ENCODE peak calls at places on chromosomes 6 and 20, in ten cellular contexts. A, T, L, Z, F, E, W, Q, B and G are unnamed samples.

GRCh38 chr20:17442588-17442987 is 88.6 kb downstream of the BFSP1 start:
- DNase-seq in E (no peak), B (no peak), A (no peak), L (no peak), W (no peak), Q (no peak), F (no peak), T (no peak), Z (no peak), G (no peak)

GRCh38 chr20:2237059-2237458 is 58.7 kb upstream of the TGM3 start:
- DNase-seq in L (peak), T (peak), F (peak), W (no peak), Z (peak), A (no peak), E (no peak), B (peak), Q (peak), G (no peak)

GRCh38 chr6:57262491-57262890 is 40.4 kb upstream of the RAB23 start:
- DNase-seq in Z (no peak), B (no peak), T (no peak), L (peak), Q (no peak), F (peak), W (no peak), E (no peak), A (no peak), G (no peak)

GRCh38 chr20:46568570-46569129 is 18.2 kb upstream of the OCSTAMP start:
- DNase-seq in T (no peak), Q (no peak), W (no peak), B (peak), Z (no peak), F (peak), E (no peak), L (peak), A (no peak), G (no peak)

GRCh38 chr6:168004023-168004422 is 6.6 kb downstream of the KIF25 start:
- DNase-seq in E (no peak), Q (no peak), W (no peak), L (no peak), F (no peak), A (no peak), Z (no peak), T (no peak), B (no peak), G (no peak)

GRCh38 chr6:109491207-109491938 is 8.4 kb upstream of the ZBTB24 start:
- DNase-seq in A (no peak), T (no peak), F (no peak), W (peak), Z (no peak), E (peak), Q (peak), B (no peak), L (no peak), G (no peak)

GRCh38 chr20:11544029-11544678 is 373.5 kb upstream of the BTBD3 start:
- DNase-seq in A (peak), B (peak), W (peak), Z (peak), Q (peak), L (peak), T (peak), F (no peak), E (peak), G (no peak)

GRCh38 chr20:4951299-4951698 is 50.0 kb downstream of the SLC23A2 start:
- DNase-seq in E (no peak), W (no peak), B (no peak), T (peak), A (no peak), Q (peak), F (no peak), L (peak), Z (no peak), G (no peak)

GRCh38 chr20:31410011-31410410 is 4.0 kb upstream of the DEFB121 start:
- DNase-seq in F (no peak), E (no peak), W (no peak), B (no peak), L (no peak), Z (no peak), A (no peak), T (no peak), Q (no peak), G (no peak)

GRCh38 chr6:13488015-13488895 is 855 bp upstream of the GFOD1 start:
- DNase-seq in A (no peak), E (peak), Z (no peak), L (peak), F (peak), B (peak), W (peak), Q (no peak), T (no peak), G (no peak)

GRCh38 chr6:157823001-157823522 is at the start of gene SNX9:
- DNase-seq in F (peak), B (peak), L (peak), E (peak), T (no peak), Q (no peak), W (peak), A (peak), Z (no peak), G (peak)

GRCh38 chr20:18058661-18059467 is 1.1 kb upstream of the OVOL2 start:
- DNase-seq in F (peak), L (no peak), T (no peak), E (no peak), A (peak), W (peak), B (peak), Q (peak), Z (no peak), G (no peak)

GRCh38 chr20:21127201-21127981 is 1.5 kb downstream of the KIZ start:
- DNase-seq in B (no peak), T (no peak), W (no peak), Q (no peak), A (no peak), F (no peak), L (no peak), E (no peak), Z (no peak), G (no peak)

GRCh38 chr20:21124190-21124589 is 1.7 kb upstream of the KIZ start:
- DNase-seq in W (no peak), B (no peak), Q (no peak), Z (no peak), E (no peak), A (no peak), L (no peak), F (no peak), T (no peak), G (no peak)

GRCh38 chr20:21129861-21130260 is 4.0 kb downstream of the KIZ start:
- DNase-seq in A (no peak), F (no peak), W (no peak), L (no peak), E (no peak), Z (no peak), B (no peak), T (no peak), Q (no peak), G (no peak)

GRCh38 chr20:21125849-21126840 is at the start of gene KIZ:
- DNase-seq in Q (peak), T (peak), F (peak), B (peak), A (peak), W (peak), L (peak), E (peak), Z (peak), G (peak)

DNA sequence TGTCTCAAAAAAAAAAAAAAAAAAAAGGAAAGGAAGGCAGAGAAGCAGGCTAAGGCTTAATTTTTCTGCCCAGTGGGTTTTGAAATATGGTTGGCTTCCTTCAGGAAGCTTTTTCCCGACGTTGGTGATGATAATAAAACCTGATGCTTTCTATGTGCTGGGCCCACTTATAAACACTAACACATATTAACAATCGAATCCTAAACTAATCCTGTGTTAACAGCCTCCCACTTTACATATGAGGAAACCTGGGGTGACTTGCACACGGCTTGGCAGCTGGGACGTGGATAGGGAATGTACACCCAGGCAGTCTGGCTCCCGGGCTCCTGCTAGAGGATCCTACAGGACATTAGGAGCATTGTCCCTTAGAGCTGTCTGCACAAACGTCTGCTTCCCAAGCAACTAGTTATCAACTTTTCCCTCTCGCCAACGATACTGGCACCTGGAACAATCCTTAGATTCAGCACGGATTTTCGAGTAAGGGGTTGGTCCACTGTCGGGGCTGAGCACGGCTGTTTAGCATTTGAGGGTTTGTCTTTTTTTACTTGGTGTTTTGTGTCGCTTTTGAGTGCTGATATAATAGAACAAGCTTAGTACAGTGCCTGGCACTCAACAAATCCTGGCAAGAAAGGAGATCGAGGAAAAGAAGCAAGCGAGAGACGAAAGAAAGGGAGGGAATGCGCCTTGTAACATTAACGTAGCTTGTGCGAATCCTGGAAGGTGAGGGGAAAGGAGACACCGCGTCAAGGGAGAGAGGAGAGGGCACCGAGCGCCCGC is 622 bp upstream of the KIZ start:
- DNase-seq in Q (peak), T (no peak), L (peak), Z (no peak), E (no peak), B (peak), A (peak), F (peak), W (no peak), G (no peak)
- TF ChIP-seq CTCF in Q (peak), T (no peak), L (peak), Z (peak), E (no peak), B (no peak), A (no peak), F (no peak), W (no peak), G (no peak)

GRCh38 chr6:33313105-33313708 is 671 bp downstream of the TAPBP start:
- DNase-seq in L (peak), W (peak), F (peak), T (no peak), B (no peak), Q (no peak), A (no peak), Z (no peak), E (peak), G (peak)
- TF ChIP-seq CTCF in L (no peak), W (no peak), F (no peak), T (no peak), B (no peak), Q (no peak), A (no peak), Z (no peak), E (no peak), G (no peak)

GRCh38 chr6:70310063-70310694 is 7.3 kb upstream of the COL9A1 start:
- DNase-seq in A (no peak), L (peak), Q (peak), B (peak), T (peak), E (peak), Z (no peak), W (peak), F (no peak), G (no peak)
- TF ChIP-seq CTCF in A (peak), L (peak), Q (peak), B (peak), T (peak), E (peak), Z (peak), W (peak), F (peak), G (peak)

GRCh38 chr20:40728470-40728869 is 39.4 kb upstream of the MAFB start:
- DNase-seq in Z (no peak), Q (no peak), E (no peak), B (no peak), F (no peak), L (no peak), A (no peak), W (no peak), T (no peak), G (no peak)
- TF ChIP-seq CTCF in Z (peak), Q (peak), E (peak), B (no peak), F (no peak), L (no peak), A (peak), W (no peak), T (peak), G (no peak)

GRCh38 chr6:42093582-42094329 is 43.4 kb downstream of the TAF8 start:
- DNase-seq in Z (no peak), F (peak), L (no peak), E (no peak), T (no peak), A (no peak), Q (peak), B (no peak), W (no peak), G (no peak)

GRCh38 chr6:42095066-42095465 is 44.7 kb downstream of the TAF8 start:
- DNase-seq in W (no peak), L (no peak), T (no peak), Q (peak), A (no peak), Z (no peak), F (no peak), E (no peak), B (no peak), G (no peak)

GRCh38 chr6:42099340-42100028 is 42.9 kb downstream of the C6orf132 start:
- DNase-seq in A (no peak), L (peak), Z (no peak), B (peak), T (peak), F (peak), W (no peak), Q (peak), E (no peak), G (no peak)

GRCh38 chr6:42091718-42092023 is 41.3 kb downstream of the TAF8 start:
- DNase-seq in W (no peak), L (no peak), Q (peak), A (no peak), B (no peak), E (no peak), Z (no peak), T (no peak), F (no peak), G (no peak)

DNA sequence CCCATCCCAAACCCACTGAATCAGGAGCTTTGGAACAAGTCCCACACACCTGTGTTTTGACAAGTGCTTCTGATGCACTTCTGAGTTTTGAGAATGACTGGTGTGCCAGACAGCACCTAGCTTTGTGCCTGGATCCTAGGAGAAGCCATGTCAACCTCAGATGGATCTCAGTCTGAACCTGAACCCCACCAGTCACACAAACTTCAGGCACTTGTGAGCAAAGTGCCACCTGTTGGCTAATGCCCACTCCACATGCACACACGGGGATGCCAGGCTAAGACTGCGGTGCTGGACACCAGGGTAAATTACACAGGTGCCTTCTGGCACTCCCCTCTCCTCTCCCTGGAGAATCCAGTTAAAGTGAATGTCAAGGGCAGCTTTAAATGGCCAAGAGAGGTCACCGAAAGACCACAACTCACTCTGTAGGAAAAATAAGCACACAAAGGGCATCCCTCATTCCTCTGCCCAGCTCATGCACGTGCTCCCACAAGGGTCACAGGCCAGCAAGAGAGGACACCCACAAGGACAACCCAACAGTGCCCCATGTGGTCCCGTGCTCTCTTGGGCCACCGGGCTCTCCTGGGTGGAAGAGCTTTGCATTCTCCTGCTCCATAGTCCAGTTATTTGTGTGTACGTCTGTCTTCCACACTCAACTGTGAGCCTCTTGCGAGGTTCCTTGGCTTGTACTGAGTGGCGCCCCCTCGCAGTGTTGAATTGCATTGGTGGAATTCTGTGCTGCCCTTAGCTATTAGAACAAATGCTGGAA is 45.6 kb downstream of the TAF8 start:
- DNase-seq in L (no peak), A (no peak), W (no peak), E (no peak), F (peak), Q (no peak), B (no peak), Z (no peak), T (no peak), G (no peak)
- TF ChIP-seq CTCF in L (peak), A (no peak), W (no peak), E (no peak), F (no peak), Q (no peak), B (no peak), Z (peak), T (peak), G (no peak)

DNA sequence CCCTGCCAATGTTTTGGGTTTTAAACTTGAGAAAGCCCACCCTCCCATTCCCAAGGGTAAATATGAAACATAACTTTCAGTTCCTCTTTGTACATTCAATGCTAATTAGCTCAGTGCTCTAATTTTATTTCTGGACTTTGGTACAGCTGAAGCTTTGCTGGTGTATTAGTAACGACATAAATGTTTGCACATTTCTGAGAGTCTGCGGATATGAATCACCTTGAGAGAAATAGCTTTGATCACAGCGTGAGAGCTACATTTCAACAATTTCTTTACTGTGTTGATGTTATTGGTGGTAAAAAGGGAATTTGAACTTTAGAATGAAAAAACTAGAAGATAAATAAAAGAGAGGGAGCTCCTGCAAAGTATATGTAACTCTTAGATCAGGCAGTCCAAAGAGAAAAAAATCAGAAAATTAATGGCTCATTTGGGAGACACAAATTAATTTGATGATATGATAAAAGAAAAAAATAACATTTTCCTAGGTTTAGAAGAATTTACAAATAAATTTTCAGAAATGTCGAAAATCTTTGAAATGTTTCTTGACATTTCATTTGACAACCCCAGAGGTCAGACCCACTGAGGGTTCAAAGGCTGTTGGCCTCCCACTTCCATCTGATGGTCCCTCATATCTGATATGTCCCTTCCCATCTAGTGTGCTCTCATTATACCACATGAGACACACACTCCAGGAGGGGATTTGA is 38.5 kb upstream of the CAP2 start:
- DNase-seq in E (no peak), Q (no peak), L (no peak), B (no peak), T (no peak), A (no peak), W (no peak), Z (peak), F (no peak), G (no peak)
- TF ChIP-seq CTCF in E (no peak), Q (no peak), L (no peak), B (no peak), T (no peak), A (no peak), W (no peak), Z (no peak), F (no peak), G (no peak)

DNA sequence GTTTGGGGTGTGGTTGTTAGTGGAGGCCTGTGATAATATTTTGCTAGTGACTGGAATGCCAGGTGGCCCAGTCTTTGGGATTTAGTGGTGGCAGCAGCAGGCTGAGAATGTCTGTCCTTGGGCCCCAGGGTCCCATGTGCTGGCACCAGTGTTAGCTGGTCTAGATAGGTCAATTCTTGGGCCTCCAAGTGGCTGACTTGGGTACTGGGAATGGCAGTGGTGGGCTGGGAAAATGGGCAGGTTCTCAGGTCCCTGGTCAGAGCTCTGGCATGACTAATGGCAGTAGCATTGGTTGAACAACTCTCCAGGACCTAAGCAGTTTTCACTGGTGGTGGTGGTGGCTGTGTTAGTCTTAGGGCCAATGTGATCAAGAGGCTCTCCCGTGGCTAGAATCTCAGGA is 50.3 kb downstream of the OLIG3 start:
- DNase-seq in T (no peak), Z (no peak), L (no peak), Q (no peak), F (no peak), E (no peak), A (no peak), B (no peak), W (no peak), G (no peak)
- TF ChIP-seq CTCF in T (no peak), Z (no peak), L (peak), Q (no peak), F (no peak), E (no peak), A (peak), B (no peak), W (no peak), G (no peak)